ENCODE peak calls at places on chromosomes 16 and 17, in four cellular contexts. D is left ventricle myocardium inferior; U is stimulated activated CD4-positive, alpha-beta T cell treated with anti-CD3 and anti-CD28 coated beads, Interleukin-4, amount 100 ng/mL, for 4 hours; G is aorta. K is an unnamed sample.

GRCh38 chr17:75273968-75274708 is 3.1 kb upstream of the MIF4GD start:
- DNase-seq in D (no peak), U (no peak), G (no peak), K (no peak)

GRCh38 chr17:77437017-77437416 is 296.2 kb downstream of the SEC14L1 start:
- DNase-seq in D (peak; percentile 70), U (no peak), G (peak; percentile 75), K (no peak)

GRCh38 chr17:73338566-73339247 is 26.9 kb upstream of the CDC42EP4 start:
- DNase-seq in D (no peak), U (no peak), G (no peak), K (no peak)

GRCh38 chr16:65754799-65755691 is 611.4 kb upstream of the CDH5 start:
- DNase-seq in U (no peak), G (no peak), D (no peak), K (no peak)

GRCh38 chr17:32518856-32519768 is 32.3 kb downstream of the CDK5R1 start:
- DNase-seq in U (peak; percentile 50), D (peak; percentile 57), G (no peak), K (no peak)

GRCh38 chr17:72358465-72358864 is 237.6 kb downstream of the SOX9 start:
- DNase-seq in U (no peak), D (no peak), G (no peak), K (no peak)

GRCh38 chr17:44518032-44518431 is 14.8 kb upstream of the GPATCH8 start:
- DNase-seq in D (no peak), U (no peak), G (no peak), K (no peak)

GRCh38 chr17:5545051-5545987 is 39.0 kb downstream of the NLRP1 start:
- DNase-seq in G (no peak), U (no peak), D (no peak), K (no peak)

GRCh38 chr17:44222112-44222869 is 2.8 kb upstream of the UBTF start:
- DNase-seq in G (peak; percentile 87), D (peak; percentile 80), U (peak; percentile 43), K (peak; percentile 88)

GRCh38 chr17:29584452-29585079 is 4.9 kb downstream of the GIT1 start:
- DNase-seq in U (no peak), D (peak; percentile 55), G (no peak), K (no peak)

GRCh38 chr17:37146578-37147119 is 197.9 kb downstream of the AATF start:
- DNase-seq in D (no peak), G (no peak), U (no peak), K (no peak)

GRCh38 chr17:39011907-39012468 is 44.8 kb upstream of the FBXO47 start:
- DNase-seq in U (no peak), D (no peak), G (no peak), K (no peak)

GRCh38 chr17:1043601-1044251 is 46.8 kb downstream of the TIMM22 start:
- DNase-seq in G (peak; percentile 83), D (peak; percentile 80), U (no peak), K (peak; percentile 93)

GRCh38 chr17:52064791-52065211 is 93.7 kb downstream of the CA10 start:
- DNase-seq in G (no peak), U (no peak), D (no peak), K (no peak)

GRCh38 chr17:73770115-73770848 is 126.0 kb upstream of the SDK2 start:
- DNase-seq in D (peak; percentile 88), G (peak; percentile 87), U (no peak), K (peak; percentile 83)

GRCh38 chr17:19376799-19377198 is 1.5 kb upstream of the MAPK7 start:
- DNase-seq in D (no peak), U (no peak), G (no peak), K (peak; percentile 36)

GRCh38 chr17:59652119-59652518 is 32.4 kb downstream of the CLTC start:
- DNase-seq in D (no peak), G (no peak), U (no peak), K (no peak)

GRCh38 chr17:79988163-79988971 is 47.3 kb downstream of the TBC1D16 start:
- DNase-seq in D (no peak), U (no peak), G (peak; percentile 65), K (peak; percentile 70)

GRCh38 chr17:20066253-20066652 is 57.1 kb downstream of the SPECC1 start:
- DNase-seq in G (peak; percentile 71), U (no peak), D (peak; percentile 49), K (no peak)

GRCh38 chr17:9828296-9829059 is 2.8 kb downstream of the GLP2R start:
- DNase-seq in G (no peak), U (no peak), D (no peak), K (no peak)